ENCODE peak calls at places on chromosomes 2 and 18, in six cellular contexts. One of them, this sample, is unnamed.

GRCh38 chr18:54261894-54262293 is 7.4 kb upstream of the POLI start:
- DNase-seq in lower leg skin: no peak
- DNase-seq in ovary: no peak
- DNase-seq in A549: no peak
- DNase-seq in H1: no peak
- DNase-seq in transverse colon: peak
- DNase-seq in this sample: peak

GRCh38 chr18:28584726-28585125 is 407.8 kb upstream of the CDH2 start:
- DNase-seq in H1: peak
- DNase-seq in lower leg skin: no peak
- DNase-seq in A549: no peak
- DNase-seq in ovary: no peak
- DNase-seq in transverse colon: no peak
- DNase-seq in this sample: no peak

GRCh38 chr2:109487237-109487869 is 126.4 kb downstream of the SEPTIN10 start:
- DNase-seq in A549: no peak
- DNase-seq in ovary: no peak
- DNase-seq in lower leg skin: no peak
- DNase-seq in H1: no peak
- DNase-seq in transverse colon: no peak
- DNase-seq in this sample: no peak

GRCh38 chr18:13376298-13376840 is 157.8 kb downstream of the LDLRAD4 start:
- DNase-seq in A549: no peak
- DNase-seq in ovary: no peak
- DNase-seq in lower leg skin: no peak
- DNase-seq in H1: no peak
- DNase-seq in transverse colon: no peak
- DNase-seq in this sample: no peak

GRCh38 chr2:50950996-50951395 is 80.9 kb downstream of the NRXN1 start:
- DNase-seq in lower leg skin: no peak
- DNase-seq in transverse colon: no peak
- DNase-seq in ovary: no peak
- DNase-seq in A549: no peak
- DNase-seq in H1: no peak
- DNase-seq in this sample: no peak

GRCh38 chr2:212956665-212957064 is 194.7 kb downstream of the IKZF2 start:
- DNase-seq in lower leg skin: no peak
- DNase-seq in ovary: no peak
- DNase-seq in H1: no peak
- DNase-seq in A549: no peak
- DNase-seq in transverse colon: no peak
- DNase-seq in this sample: no peak

GRCh38 chr2:190382851-190383250 is 25.3 kb upstream of the MFSD6 start:
- DNase-seq in A549: peak
- DNase-seq in H1: no peak
- DNase-seq in lower leg skin: no peak
- DNase-seq in transverse colon: no peak
- DNase-seq in ovary: no peak
- DNase-seq in this sample: peak

GRCh38 chr2:41116106-41116797 is 664.4 kb upstream of the SLC8A1 start:
- DNase-seq in H1: no peak
- DNase-seq in A549: no peak
- DNase-seq in lower leg skin: no peak
- DNase-seq in ovary: no peak
- DNase-seq in transverse colon: no peak
- DNase-seq in this sample: no peak

GRCh38 chr18:45642802-45643201 is 27.5 kb downstream of the SLC14A2 start:
- DNase-seq in transverse colon: no peak
- DNase-seq in H1: no peak
- DNase-seq in ovary: no peak
- DNase-seq in A549: no peak
- DNase-seq in lower leg skin: no peak
- DNase-seq in this sample: no peak

GRCh38 chr2:171143670-171144062 is 17.0 kb downstream of the TLK1 start:
- DNase-seq in A549: no peak
- DNase-seq in transverse colon: no peak
- DNase-seq in H1: no peak
- DNase-seq in ovary: no peak
- DNase-seq in lower leg skin: no peak
- DNase-seq in this sample: no peak

GRCh38 chr2:192749606-192750200 is 555.0 kb upstream of the TMEFF2 start:
- DNase-seq in transverse colon: no peak
- DNase-seq in A549: no peak
- DNase-seq in ovary: no peak
- DNase-seq in lower leg skin: no peak
- DNase-seq in H1: no peak
- DNase-seq in this sample: peak

GRCh38 chr2:29563697-29564096 is 357.7 kb downstream of the ALK start:
- DNase-seq in lower leg skin: no peak
- DNase-seq in H1: no peak
- DNase-seq in transverse colon: no peak
- DNase-seq in ovary: no peak
- DNase-seq in A549: no peak
- DNase-seq in this sample: no peak

GRCh38 chr2:29561241-29562027 is 360.0 kb downstream of the ALK start:
- DNase-seq in lower leg skin: no peak
- DNase-seq in transverse colon: no peak
- DNase-seq in ovary: no peak
- DNase-seq in A549: no peak
- DNase-seq in H1: no peak
- DNase-seq in this sample: peak

GRCh38 chr2:29562319-29562718 is 359.1 kb downstream of the ALK start:
- DNase-seq in A549: no peak
- DNase-seq in lower leg skin: no peak
- DNase-seq in transverse colon: no peak
- DNase-seq in ovary: no peak
- DNase-seq in H1: no peak
- DNase-seq in this sample: no peak

GRCh38 chr2:29560566-29560965 is 360.8 kb downstream of the ALK start:
- DNase-seq in transverse colon: no peak
- DNase-seq in A549: no peak
- DNase-seq in lower leg skin: no peak
- DNase-seq in ovary: no peak
- DNase-seq in H1: no peak
- DNase-seq in this sample: no peak

GRCh38 chr2:29562896-29563295 is 358.5 kb downstream of the ALK start:
- DNase-seq in transverse colon: no peak
- DNase-seq in lower leg skin: no peak
- DNase-seq in A549: no peak
- DNase-seq in H1: no peak
- DNase-seq in ovary: no peak
- DNase-seq in this sample: no peak
- TF ChIP-seq POLR2A in transverse colon: no peak
- TF ChIP-seq POLR2A in lower leg skin: no peak
- TF ChIP-seq POLR2A in A549: no peak
- TF ChIP-seq POLR2A in H1: no peak
- TF ChIP-seq POLR2A in ovary: no peak
- TF ChIP-seq POLR2A in this sample: no peak

DNA sequence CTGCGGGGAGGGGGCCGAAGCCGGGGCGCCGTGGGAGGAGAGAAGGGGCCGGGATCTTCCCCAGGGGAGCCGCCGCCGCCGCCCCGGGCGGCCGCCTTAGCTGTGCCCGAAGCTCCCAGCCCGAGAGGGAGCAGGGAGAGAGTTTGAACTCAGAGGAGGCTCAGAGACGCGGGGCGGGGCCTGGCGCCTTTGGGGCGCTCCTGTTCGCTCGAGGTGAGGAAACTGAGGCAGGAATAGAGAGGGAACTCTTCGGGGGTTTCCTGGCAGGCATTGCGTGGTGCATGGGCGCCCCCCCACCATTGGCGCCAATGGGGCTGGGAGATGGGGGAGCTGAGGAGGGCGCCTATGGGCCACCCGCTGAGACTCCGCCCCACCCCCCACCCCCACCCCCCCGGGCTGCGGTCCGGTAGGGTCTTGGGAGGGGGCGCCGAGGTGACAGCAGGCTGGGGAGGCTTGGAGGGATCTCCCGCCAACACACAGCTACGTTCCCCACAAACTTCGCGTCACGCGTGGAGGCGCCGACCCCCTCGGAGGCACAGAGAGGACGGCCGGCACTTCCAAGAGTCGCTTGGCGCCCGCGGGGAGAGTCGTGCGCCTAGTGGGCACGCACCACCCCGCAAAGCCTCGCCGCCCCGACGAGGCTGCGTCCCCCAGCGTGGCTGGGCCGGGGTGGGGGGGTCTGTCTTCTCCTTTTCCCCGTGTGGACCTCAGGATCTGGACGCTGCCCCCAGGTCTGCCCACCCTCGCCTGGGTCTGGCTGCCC is 680 bp downstream of the CTDSP1 start:
- DNase-seq in ovary: peak
- DNase-seq in lower leg skin: no peak
- DNase-seq in H1: no peak
- DNase-seq in transverse colon: peak
- DNase-seq in A549: peak
- DNase-seq in this sample: peak
- TF ChIP-seq POLR2A in ovary: no peak
- TF ChIP-seq POLR2A in lower leg skin: no peak
- TF ChIP-seq POLR2A in H1: no peak
- TF ChIP-seq POLR2A in transverse colon: peak
- TF ChIP-seq POLR2A in A549: no peak
- TF ChIP-seq POLR2A in this sample: no peak

GRCh38 chr2:3665886-3666612 is 8.0 kb downstream of the ALLC start:
- DNase-seq in lower leg skin: no peak
- DNase-seq in H1: no peak
- DNase-seq in A549: no peak
- DNase-seq in transverse colon: no peak
- DNase-seq in ovary: no peak
- DNase-seq in this sample: no peak

GRCh38 chr2:3662239-3662638 is 4.2 kb downstream of the ALLC start:
- DNase-seq in transverse colon: no peak
- DNase-seq in A549: no peak
- DNase-seq in lower leg skin: no peak
- DNase-seq in H1: peak
- DNase-seq in ovary: no peak
- DNase-seq in this sample: peak

GRCh38 chr2:3664925-3665324 is 6.9 kb downstream of the ALLC start:
- DNase-seq in H1: no peak
- DNase-seq in A549: no peak
- DNase-seq in lower leg skin: no peak
- DNase-seq in transverse colon: no peak
- DNase-seq in ovary: no peak
- DNase-seq in this sample: no peak

GRCh38 chr2:3666613-3666975 is 8.6 kb downstream of the ALLC start:
- DNase-seq in transverse colon: no peak
- DNase-seq in H1: no peak
- DNase-seq in ovary: no peak
- DNase-seq in A549: no peak
- DNase-seq in lower leg skin: no peak
- DNase-seq in this sample: no peak

GRCh38 chr2:3664118-3664517 is 6.1 kb downstream of the ALLC start:
- DNase-seq in lower leg skin: no peak
- DNase-seq in ovary: no peak
- DNase-seq in A549: no peak
- DNase-seq in transverse colon: no peak
- DNase-seq in H1: no peak
- DNase-seq in this sample: no peak
- TF ChIP-seq POLR2A in lower leg skin: no peak
- TF ChIP-seq POLR2A in ovary: no peak
- TF ChIP-seq POLR2A in A549: no peak
- TF ChIP-seq POLR2A in transverse colon: no peak
- TF ChIP-seq POLR2A in H1: no peak
- TF ChIP-seq POLR2A in this sample: no peak

GRCh38 chr2:236888766-236889035 is 197.0 kb upstream of the COPS8 start:
- DNase-seq in transverse colon: no peak
- DNase-seq in A549: no peak
- DNase-seq in H1: no peak
- DNase-seq in ovary: no peak
- DNase-seq in lower leg skin: no peak
- DNase-seq in this sample: no peak

GRCh38 chr2:236887519-236887918 is 198.2 kb upstream of the COPS8 start:
- DNase-seq in H1: no peak
- DNase-seq in lower leg skin: peak
- DNase-seq in transverse colon: peak
- DNase-seq in A549: no peak
- DNase-seq in ovary: no peak
- DNase-seq in this sample: no peak

GRCh38 chr2:236889791-236890704 is 195.6 kb upstream of the COPS8 start:
- DNase-seq in H1: no peak
- DNase-seq in ovary: no peak
- DNase-seq in lower leg skin: peak
- DNase-seq in transverse colon: no peak
- DNase-seq in A549: no peak
- DNase-seq in this sample: no peak

GRCh38 chr2:236889081-236889780 is 196.5 kb upstream of the COPS8 start:
- DNase-seq in A549: no peak
- DNase-seq in H1: no peak
- DNase-seq in lower leg skin: no peak
- DNase-seq in ovary: no peak
- DNase-seq in transverse colon: no peak
- DNase-seq in this sample: no peak

DNA sequence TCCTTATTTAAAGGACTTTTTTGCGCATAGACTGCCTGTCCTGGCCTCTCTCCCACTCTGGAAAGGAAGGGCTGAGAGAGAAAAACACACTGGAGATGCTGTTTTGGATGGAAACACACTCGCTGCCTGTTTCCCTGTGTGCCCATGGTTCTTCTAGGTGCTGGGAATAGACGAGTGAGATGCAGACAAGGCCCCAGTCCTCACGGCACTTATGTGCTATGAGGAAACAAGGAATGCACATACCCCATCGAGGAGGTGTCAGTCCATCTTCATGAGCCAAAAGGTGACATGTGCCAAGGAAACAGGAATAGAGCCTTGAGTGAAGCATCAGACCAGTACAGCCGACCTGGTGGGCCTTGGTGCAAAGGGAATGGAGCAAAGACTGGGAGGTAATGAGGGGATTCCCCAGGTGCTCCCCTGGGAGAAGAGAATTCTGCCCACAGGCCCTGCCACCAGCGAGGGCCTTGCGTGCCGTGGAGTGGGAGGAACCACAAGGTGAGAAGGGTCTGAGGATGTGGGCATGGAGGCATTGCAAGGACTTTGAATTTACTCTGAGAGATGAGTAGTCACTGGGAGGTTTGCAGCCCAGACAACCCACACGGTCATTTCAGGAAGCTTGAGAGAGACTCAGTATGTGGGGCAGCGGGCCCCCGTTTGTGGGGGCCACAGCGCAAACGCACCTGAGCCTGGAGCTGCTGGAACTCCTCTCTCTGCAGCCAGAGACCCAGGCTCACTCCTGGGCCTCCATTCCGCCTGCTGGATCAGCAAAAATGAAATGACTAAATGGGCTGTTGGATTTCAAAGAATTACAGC is 197.5 kb upstream of the COPS8 start:
- DNase-seq in transverse colon: no peak
- DNase-seq in A549: no peak
- DNase-seq in H1: no peak
- DNase-seq in lower leg skin: no peak
- DNase-seq in ovary: no peak
- DNase-seq in this sample: no peak
- TF ChIP-seq POLR2A in transverse colon: no peak
- TF ChIP-seq POLR2A in A549: no peak
- TF ChIP-seq POLR2A in H1: no peak
- TF ChIP-seq POLR2A in lower leg skin: no peak
- TF ChIP-seq POLR2A in ovary: no peak
- TF ChIP-seq POLR2A in this sample: no peak